ENCODE peak calls at places on chromosome 9, in four cellular contexts. U, B, Q and H are unnamed samples. For H3K4me1, the result is how much of the 10 kb centered on the place peaks cover.

GRCh38 chr9:136014147-136014927 is 53.2 kb upstream of the UBAC1 start:
- DNase-seq in Q (peak), B (no peak), U (no peak), H (no peak)

GRCh38 chr9:96020822-96021615 is 145.5 kb downstream of the ERCC6L2 start:
- DNase-seq in Q (no peak), U (peak), B (no peak), H (peak)

GRCh38 chr9:88653926-88654325 is 118.9 kb downstream of the NXNL2 start:
- DNase-seq in Q (no peak), B (no peak), U (no peak), H (no peak)

GRCh38 chr9:99105152-99106043 is 485 bp downstream of the TGFBR1 start:
- DNase-seq in U (peak), Q (peak), B (peak), H (peak)

GRCh38 chr9:137296214-137297059 is 5.6 kb downstream of the NRARP start:
- DNase-seq in B (peak), Q (no peak), U (no peak), H (no peak)

GRCh38 chr9:97057651-97058050 is 18.7 kb upstream of the CTSV start:
- DNase-seq in U (no peak), Q (no peak), B (no peak), H (no peak)

GRCh38 chr9:116382053-116382452 is 228.5 kb downstream of the PAPPA start:
- DNase-seq in Q (no peak), U (no peak), B (no peak), H (no peak)

GRCh38 chr9:128254855-128255759 is 20.7 kb downstream of the GOLGA2 start:
- DNase-seq in U (peak), B (no peak), Q (peak), H (peak)

GRCh38 chr9:74496819-74497749 is at the start of gene RORB:
- DNase-seq in Q (peak), U (no peak), B (peak), H (peak)

GRCh38 chr9:124685217-124685616 is 85.9 kb downstream of the NR6A1 start:
- DNase-seq in U (no peak), B (no peak), Q (no peak), H (no peak)

GRCh38 chr9:130707225-130707976 is 13.8 kb downstream of the EXOSC2 start:
- DNase-seq in U (peak), Q (no peak), B (no peak), H (no peak)

GRCh38 chr9:34496149-34496712 is 26.6 kb downstream of the ENHO start:
- DNase-seq in B (no peak), Q (no peak), U (no peak), H (no peak)

GRCh38 chr9:114300153-114300845 is 22.6 kb upstream of the ORM1 start:
- DNase-seq in B (no peak), Q (peak), U (no peak), H (peak)

GRCh38 chr9:125889524-125890473 is 142.6 kb downstream of the PBX3 start:
- DNase-seq in B (peak), Q (peak), U (peak), H (peak)

GRCh38 chr9:129139993-129140396 is 28.8 kb downstream of the PTPA start:
- DNase-seq in Q (peak), B (peak), U (peak), H (peak)

GRCh38 chr9:131420913-131421312 is 27.0 kb downstream of the PRRC2B start:
- DNase-seq in B (no peak), Q (no peak), U (no peak), H (no peak)

GRCh38 chr9:114282507-114282906 is 40.4 kb upstream of the ORM1 start:
- DNase-seq in Q (peak), B (no peak), U (no peak), H (no peak)

GRCh38 chr9:135703726-135704125 is 1.7 kb downstream of the KCNT1 start:
- DNase-seq in U (no peak), B (no peak), Q (no peak), H (no peak)

GRCh38 chr9:117138257-117138656 is 276.6 kb downstream of the ASTN2 start:
- DNase-seq in Q (no peak), U (no peak), B (no peak), H (no peak)

GRCh38 chr9:77648458-77649108 is 461 bp upstream of the GNA14 start:
- DNase-seq in Q (peak), U (no peak), B (peak), H (peak)

GRCh38 chr9:99296375-99296951 is 74.4 kb downstream of the SEC61B start:
- DNase-seq in U (peak), B (peak), Q (no peak), H (peak)

DNA sequence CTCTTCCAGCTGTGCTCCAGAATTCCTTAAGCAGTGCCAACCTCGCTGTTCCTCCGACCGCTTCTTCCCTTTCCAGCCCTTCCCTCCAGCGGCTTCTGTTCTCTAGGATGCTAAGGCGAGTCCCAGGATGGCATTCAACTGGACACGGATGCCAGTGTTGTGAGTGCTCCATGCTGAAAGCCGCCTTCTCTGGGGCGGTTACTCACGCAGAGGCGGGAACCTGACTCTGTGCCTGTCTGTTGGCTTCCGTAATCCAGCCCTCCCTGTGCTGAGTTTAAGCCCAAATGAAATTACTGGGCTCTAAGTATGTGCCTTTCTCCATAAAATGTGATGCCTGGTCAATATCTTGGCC is 20.2 kb downstream of the COL5A1 start:
- DNase-seq in Q (no peak), B (peak), U (no peak), H (peak)
- H3K4me1 ChIP-seq in Q (under half), B (under half), U (under half), H (under half)

GRCh38 chr9:35831040-35831439 is 2.0 kb downstream of the TMEM8B start:
- DNase-seq in Q (no peak), B (no peak), U (no peak), H (no peak)

GRCh38 chr9:35835216-35835604 is 6.2 kb downstream of the TMEM8B start:
- DNase-seq in B (peak), U (no peak), Q (no peak), H (no peak)

GRCh38 chr9:35835766-35836165 is 6.7 kb downstream of the TMEM8B start:
- DNase-seq in B (no peak), Q (no peak), U (no peak), H (no peak)

GRCh38 chr9:35834260-35835215 is 5.5 kb downstream of the TMEM8B start:
- DNase-seq in U (no peak), Q (no peak), B (no peak), H (no peak)

GRCh38 chr9:35832814-35833213 is 3.8 kb downstream of the TMEM8B start:
- DNase-seq in Q (no peak), U (no peak), B (no peak), H (no peak)
- H3K4me1 ChIP-seq in Q (under half), U (under half), B (under half), H (under half)

DNA sequence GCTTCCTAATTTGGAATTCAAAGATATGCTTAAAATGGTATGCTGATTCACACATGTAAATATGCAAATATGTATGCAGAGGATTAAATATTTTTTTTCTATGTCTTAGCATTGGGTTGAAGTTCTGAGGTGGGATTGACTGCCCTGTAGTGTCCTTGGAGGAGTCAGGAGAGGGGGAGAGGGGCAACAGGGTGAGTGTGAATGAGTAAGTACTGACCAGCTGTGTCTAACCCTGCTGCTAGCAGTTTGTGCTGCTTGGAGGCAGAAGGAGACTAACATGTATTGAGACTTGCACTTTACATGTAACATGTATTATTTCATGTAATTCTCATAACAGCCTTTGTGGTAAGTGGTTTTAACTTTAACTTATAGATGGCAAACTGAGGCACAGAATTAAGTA is 63.3 kb downstream of the SLC44A1 start:
- DNase-seq in B (no peak), U (no peak), Q (no peak), H (no peak)
- H3K4me1 ChIP-seq in B (under half), U (under half), Q (under half), H (under half)

DNA sequence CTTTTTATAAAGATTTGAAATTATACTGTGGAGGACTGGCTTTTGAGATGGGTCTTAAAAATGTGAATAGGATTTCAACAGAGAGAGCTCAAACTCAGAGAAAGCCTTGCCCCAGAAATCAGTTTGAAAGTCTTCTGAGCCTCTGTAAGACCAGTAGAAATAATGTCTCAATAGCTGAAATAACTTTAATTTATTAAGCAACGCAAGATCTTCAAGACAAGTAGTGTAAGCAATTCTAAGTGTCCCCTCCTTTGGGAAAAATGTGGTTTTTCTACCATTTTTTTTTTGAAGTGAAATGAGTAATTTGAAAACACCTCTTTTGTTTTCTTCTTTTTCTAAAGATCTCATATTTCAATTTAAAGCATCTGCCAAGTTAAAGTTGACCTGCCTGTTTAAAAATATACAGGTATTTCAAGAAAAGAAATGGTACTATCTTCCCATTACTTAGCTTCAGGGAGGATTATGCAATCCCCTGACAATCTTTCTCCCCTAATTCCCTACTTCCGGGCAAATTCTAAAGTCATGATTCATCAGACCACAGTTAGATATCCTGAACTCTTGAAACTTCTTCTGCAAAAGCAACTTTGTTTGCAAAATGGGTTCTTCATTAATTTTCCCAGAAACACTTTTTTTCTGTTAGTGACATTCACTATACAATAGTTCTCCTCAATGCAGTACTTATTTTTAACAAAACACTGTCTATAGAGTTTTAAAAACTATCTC is 7.9 kb upstream of the ANXA1 start:
- DNase-seq in B (no peak), Q (no peak), U (no peak), H (no peak)
- H3K4me1 ChIP-seq in B (under half), Q (under half), U (under half), H (under half)

DNA sequence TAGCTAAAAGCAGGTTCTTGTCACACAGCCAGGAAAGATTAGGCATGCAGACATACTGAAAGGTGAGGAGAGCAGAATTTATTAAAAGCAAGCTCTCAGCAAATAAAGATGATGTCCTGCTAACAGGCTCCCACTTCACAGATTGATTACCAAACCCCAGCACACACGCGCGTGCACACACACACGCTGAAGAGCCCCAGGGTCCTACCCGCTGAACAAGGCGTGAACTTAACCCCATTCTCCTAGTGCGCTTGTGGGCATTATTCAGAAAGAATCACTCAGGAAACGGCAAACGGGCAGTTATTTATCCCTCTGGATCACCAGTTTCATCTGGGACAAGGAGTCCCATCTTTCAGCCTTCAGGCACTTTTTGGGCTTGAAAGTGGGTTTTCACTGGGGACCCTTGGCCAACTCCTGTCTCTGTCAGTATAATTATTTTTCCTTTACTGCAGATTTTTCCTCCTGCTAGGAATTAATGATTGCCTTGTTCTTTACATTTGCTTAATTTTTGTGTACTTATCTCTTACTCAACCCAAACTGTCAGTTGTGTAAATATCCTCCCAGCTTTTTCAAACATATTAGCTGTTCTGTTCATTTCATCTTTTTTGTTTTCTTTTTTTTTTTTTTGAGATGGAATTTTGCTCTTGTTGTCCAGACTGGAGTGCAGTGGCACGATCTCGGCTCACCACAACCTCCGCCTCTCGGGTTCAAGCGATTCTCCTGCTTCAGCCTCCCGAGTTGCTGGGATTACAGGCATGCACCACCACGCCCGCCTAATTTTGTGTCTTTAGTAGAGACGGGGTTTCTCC is 92.6 kb downstream of the RIC1 start:
- DNase-seq in Q (no peak), U (no peak), B (no peak), H (no peak)
- H3K4me1 ChIP-seq in Q (under half), U (under half), B (under half), H (under half)

DNA sequence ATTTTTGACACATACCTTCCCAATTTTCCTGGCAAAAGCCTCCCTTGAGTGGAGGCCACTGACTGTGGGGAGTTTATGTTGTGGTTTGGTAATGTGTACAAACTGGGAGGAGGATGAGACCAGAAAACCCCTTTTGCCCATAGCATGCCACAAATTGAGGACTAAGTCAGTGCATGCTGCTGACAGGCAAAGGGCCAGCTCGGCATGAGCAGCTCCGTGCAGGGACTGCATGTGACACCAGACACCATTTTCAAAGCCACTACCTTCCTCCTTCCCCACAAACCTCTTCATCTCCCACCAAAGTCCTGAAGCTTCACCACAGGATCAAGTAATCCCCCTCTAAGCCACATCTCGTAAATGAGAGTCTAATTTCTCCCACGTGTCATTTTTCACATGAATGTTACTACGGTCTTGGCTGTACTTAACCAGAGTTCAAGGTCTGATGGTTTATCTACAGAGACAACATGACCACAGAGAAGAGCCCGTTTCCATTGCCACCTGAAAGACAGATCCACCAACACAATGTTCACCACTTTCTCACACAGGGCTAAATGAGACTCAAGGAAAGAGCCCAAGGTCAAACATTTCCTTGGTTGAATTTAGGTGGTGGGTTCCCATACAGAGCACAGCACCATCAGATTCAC is 106.5 kb downstream of the NFIB start:
- DNase-seq in U (no peak), Q (no peak), B (no peak), H (no peak)
- H3K4me1 ChIP-seq in U (under half), Q (under half), B (under half), H (under half)